ENCODE peak calls at places on chromosomes 1 and 21, in ten cellular contexts. L is testis, G is colonic mucosa, M is body of pancreas, U is BE2C, Q is Peyer's patch, E is A673, C is ascending aorta, F is neural progenitor cell, N is H1. Z is an unnamed sample.

GRCh38 chr21:32207096-32207716 is 71.6 kb downstream of the MIS18A start:
- DNase-seq in L (no peak), G (no peak), M (no peak), U (peak; percentile 83), Q (no peak), E (peak; percentile 7), C (no peak), F (no peak), N (no peak), Z (peak; percentile 13)

GRCh38 chr1:213585959-213586608 is 401.7 kb upstream of the PROX1 start:
- DNase-seq in L (no peak), G (peak; percentile 32), M (peak; percentile 55), U (no peak), Q (no peak), E (no peak), C (no peak), F (no peak), N (no peak), Z (no peak)

GRCh38 chr1:164748253-164748899 is 189.4 kb downstream of the PBX1 start:
- DNase-seq in L (peak; percentile 22), G (no peak), M (peak; percentile 77), U (no peak), Q (no peak), E (no peak), C (no peak), F (peak; percentile 83), N (no peak), Z (no peak)

GRCh38 chr1:920008-920407 is 3.7 kb upstream of the SAMD11 start:
- DNase-seq in L (no peak), G (no peak), M (no peak), U (peak; percentile 22), Q (no peak), E (no peak), C (no peak), F (no peak), N (no peak), Z (no peak)

GRCh38 chr1:152515454-152515823 is 1.2 kb downstream of the CRCT1 start:
- DNase-seq in L (no peak), G (no peak), M (no peak), U (no peak), Q (no peak), E (peak; percentile 15), C (no peak), F (no peak), N (no peak), Z (no peak)

GRCh38 chr1:3674100-3675094 is 22.1 kb downstream of the TP73 start:
- DNase-seq in L (no peak), G (no peak), M (peak; percentile 35), U (no peak), Q (no peak), E (no peak), C (no peak), F (no peak), N (no peak), Z (no peak)

GRCh38 chr1:59204001-59204400 is 92.9 kb upstream of the FGGY start:
- DNase-seq in L (peak; percentile 20), G (peak; percentile 70), M (peak; percentile 57), U (no peak), Q (no peak), E (no peak), C (peak; percentile 27), F (no peak), N (no peak), Z (no peak)

GRCh38 chr1:215682232-215682631 is 115.1 kb downstream of the KCTD3 start:
- DNase-seq in L (no peak), G (no peak), M (no peak), U (no peak), Q (no peak), E (no peak), C (no peak), F (no peak), N (no peak), Z (no peak)

GRCh38 chr1:44604167-44604955 is 69.9 kb downstream of the TMEM53 start:
- DNase-seq in L (no peak), G (peak; percentile 35), M (peak; percentile 34), U (no peak), Q (no peak), E (no peak), C (no peak), F (no peak), N (no peak), Z (no peak)

GRCh38 chr1:115980998-115981993 is 5.0 kb downstream of the SLC22A15 start:
- DNase-seq in L (no peak), G (peak; percentile 35), M (peak; percentile 32), U (peak; percentile 20), Q (no peak), E (peak; percentile 70), C (no peak), F (peak; percentile 77), N (no peak), Z (no peak)

GRCh38 chr1:30615816-30616590 is 107.4 kb downstream of the MATN1 start:
- DNase-seq in L (no peak), G (no peak), M (no peak), U (no peak), Q (no peak), E (no peak), C (no peak), F (no peak), N (no peak), Z (no peak)

GRCh38 chr1:154429118-154429517 is 24.0 kb downstream of the IL6R start:
- DNase-seq in L (peak; percentile 75), G (no peak), M (no peak), U (no peak), Q (no peak), E (no peak), C (no peak), F (no peak), N (no peak), Z (no peak)

GRCh38 chr1:204479387-204480136 is 15.0 kb downstream of the PIK3C2B start:
- DNase-seq in L (no peak), G (peak; percentile 86), M (peak; percentile 47), U (no peak), Q (no peak), E (no peak), C (no peak), F (no peak), N (no peak), Z (no peak)

GRCh38 chr1:182713939-182714338 is 29.6 kb upstream of the RGS8 start:
- DNase-seq in L (no peak), G (no peak), M (no peak), U (no peak), Q (no peak), E (no peak), C (no peak), F (no peak), N (no peak), Z (no peak)

GRCh38 chr1:230262867-230263572 is 163.1 kb downstream of the PGBD5 start:
- DNase-seq in L (no peak), G (no peak), M (no peak), U (no peak), Q (peak; percentile 11), E (no peak), C (no peak), F (no peak), N (no peak), Z (no peak)

GRCh38 chr1:83747853-83748482 is 251.0 kb downstream of the TTLL7 start:
- DNase-seq in L (no peak), G (no peak), M (no peak), U (no peak), Q (no peak), E (no peak), C (no peak), F (peak; percentile 83), N (no peak), Z (no peak)

GRCh38 chr1:161782886-161783285 is 16.8 kb downstream of the ATF6 start:
- DNase-seq in L (no peak), G (no peak), M (no peak), U (no peak), Q (no peak), E (no peak), C (no peak), F (no peak), N (no peak), Z (no peak)

GRCh38 chr1:247088967-247089366 is 10.4 kb upstream of the ZNF670 start:
- DNase-seq in L (no peak), G (no peak), M (no peak), U (no peak), Q (no peak), E (no peak), C (no peak), F (no peak), N (no peak), Z (no peak)

GRCh38 chr1:181094813-181095212 is 6.3 kb downstream of the IER5 start:
- DNase-seq in L (peak; percentile 41), G (no peak), M (peak; percentile 35), U (peak; percentile 54), Q (no peak), E (peak; percentile 54), C (no peak), F (peak; percentile 42), N (no peak), Z (no peak)
- H3K4me1 ChIP-seq in L (peaks cover 47% of the 10 kb centered on the region), G (peaks cover 4% of the 10 kb centered on the region), M (peaks cover 26% of the 10 kb centered on the region), U (peaks cover 47% of the 10 kb centered on the region), Q (no peaks in the 10 kb centered on the region), E (peaks cover 85% of the 10 kb centered on the region), C (peaks cover 57% of the 10 kb centered on the region), F (peaks cover 57% of the 10 kb centered on the region), N (peaks cover 27% of the 10 kb centered on the region), Z (peaks cover 16% of the 10 kb centered on the region)

GRCh38 chr1:39489567-39490239 is 1.7 kb upstream of the BMP8A start:
- DNase-seq in L (no peak), G (no peak), M (no peak), U (no peak), Q (no peak), E (no peak), C (no peak), F (no peak), N (no peak), Z (no peak)
- TF ChIP-seq CTCF in L (no peak), G (no peak), M (no peak), U (no peak), Q (no peak), E (no peak), C (no peak), F (no peak), N (no peak), Z (no peak)

GRCh38 chr1:2247760-2248126 is 19.6 kb downstream of the SKI start:
- DNase-seq in L (no peak), G (no peak), M (no peak), U (no peak), Q (no peak), E (no peak), C (no peak), F (no peak), N (no peak), Z (no peak)
- H3K4me1 ChIP-seq in L (peaks cover 48% of the 10 kb centered on the region), G (peaks cover 39% of the 10 kb centered on the region), M (peaks cover 60% of the 10 kb centered on the region), U (no peaks in the 10 kb centered on the region), Q (peaks cover 16% of the 10 kb centered on the region), E (peaks cover 6% of the 10 kb centered on the region), C (peaks cover 82% of the 10 kb centered on the region), F (peaks cover 51% of the 10 kb centered on the region), N (peaks cover 16% of the 10 kb centered on the region), Z (peaks cover 63% of the 10 kb centered on the region)

GRCh38 chr1:51048021-51048420 is 54.0 kb upstream of the C1orf185 start:
- DNase-seq in L (no peak), G (no peak), M (no peak), U (no peak), Q (no peak), E (no peak), C (no peak), F (no peak), N (no peak), Z (no peak)

GRCh38 chr1:51044199-51044598 is 57.8 kb upstream of the C1orf185 start:
- DNase-seq in L (no peak), G (no peak), M (no peak), U (no peak), Q (no peak), E (no peak), C (no peak), F (no peak), N (no peak), Z (no peak)

GRCh38 chr1:51048670-51049069 is 53.4 kb upstream of the C1orf185 start:
- DNase-seq in L (no peak), G (no peak), M (no peak), U (no peak), Q (no peak), E (no peak), C (no peak), F (no peak), N (no peak), Z (no peak)

GRCh38 chr1:51044834-51045233 is 57.2 kb upstream of the C1orf185 start:
- DNase-seq in L (no peak), G (no peak), M (no peak), U (no peak), Q (no peak), E (peak; percentile 32), C (no peak), F (no peak), N (no peak), Z (no peak)
- TF ChIP-seq CTCF in L (peak; percentile 17), G (peak; percentile 23), M (peak; percentile 53), U (no peak), Q (peak; percentile 41), E (peak; percentile 58), C (peak; percentile 29), F (no peak), N (no peak), Z (no peak)

Z was measured in lung.